ENCODE peak calls at places on chromosomes 4 and X, in ten cellular contexts. One of them, this sample, is unnamed.

GRCh38 chr4:7808752-7809151 is 130.9 kb downstream of the AFAP1 start:
- DNase-seq in HFF-Myc: no peak
- DNase-seq in endodermal cell: no peak
- DNase-seq in activated CD4-positive, alpha-beta T cell treated with anti-CD3 and anti-CD28 coated beads, Interleukin-2, amount 10 ng/mL, durations not matched to agents 7 days and 5 days: no peak
- DNase-seq in GM04503: no peak
- DNase-seq in T follicular helper cell: no peak
- DNase-seq in DMS79 treated with DMSO at 0.1 percent for 48 hours: no peak
- DNase-seq in activated effector memory CD4-positive, alpha-beta T cell treated with Interleukin-2 at 50 U/mL for 16 hours: no peak
- DNase-seq in activated naive CD4-positive, alpha-beta T cell treated with Interleukin-2 at 50 U/mL for 16 hours: no peak
- DNase-seq in bronchial epithelial cell: peak
- DNase-seq in this sample: no peak

GRCh38 chr4:140116442-140117104 is 37.4 kb downstream of the MAML3 start:
- DNase-seq in HFF-Myc: peak
- DNase-seq in endodermal cell: no peak
- DNase-seq in activated CD4-positive, alpha-beta T cell treated with anti-CD3 and anti-CD28 coated beads, Interleukin-2, amount 10 ng/mL, durations not matched to agents 7 days and 5 days: peak
- DNase-seq in GM04503: no peak
- DNase-seq in T follicular helper cell: no peak
- DNase-seq in DMS79 treated with DMSO at 0.1 percent for 48 hours: no peak
- DNase-seq in activated effector memory CD4-positive, alpha-beta T cell treated with Interleukin-2 at 50 U/mL for 16 hours: no peak
- DNase-seq in activated naive CD4-positive, alpha-beta T cell treated with Interleukin-2 at 50 U/mL for 16 hours: no peak
- DNase-seq in bronchial epithelial cell: peak
- DNase-seq in this sample: no peak

GRCh38 chr4:94660614-94661013 is 97.1 kb upstream of the BMPR1B start:
- DNase-seq in HFF-Myc: no peak
- DNase-seq in endodermal cell: no peak
- DNase-seq in activated CD4-positive, alpha-beta T cell treated with anti-CD3 and anti-CD28 coated beads, Interleukin-2, amount 10 ng/mL, durations not matched to agents 7 days and 5 days: no peak
- DNase-seq in GM04503: no peak
- DNase-seq in T follicular helper cell: no peak
- DNase-seq in DMS79 treated with DMSO at 0.1 percent for 48 hours: no peak
- DNase-seq in activated effector memory CD4-positive, alpha-beta T cell treated with Interleukin-2 at 50 U/mL for 16 hours: no peak
- DNase-seq in activated naive CD4-positive, alpha-beta T cell treated with Interleukin-2 at 50 U/mL for 16 hours: no peak
- DNase-seq in bronchial epithelial cell: no peak
- DNase-seq in this sample: no peak

GRCh38 chr4:161564230-161564834 is 599.5 kb downstream of the FSTL5 start:
- DNase-seq in HFF-Myc: no peak
- DNase-seq in endodermal cell: no peak
- DNase-seq in activated CD4-positive, alpha-beta T cell treated with anti-CD3 and anti-CD28 coated beads, Interleukin-2, amount 10 ng/mL, durations not matched to agents 7 days and 5 days: no peak
- DNase-seq in GM04503: no peak
- DNase-seq in T follicular helper cell: no peak
- DNase-seq in DMS79 treated with DMSO at 0.1 percent for 48 hours: no peak
- DNase-seq in activated effector memory CD4-positive, alpha-beta T cell treated with Interleukin-2 at 50 U/mL for 16 hours: no peak
- DNase-seq in activated naive CD4-positive, alpha-beta T cell treated with Interleukin-2 at 50 U/mL for 16 hours: no peak
- DNase-seq in bronchial epithelial cell: peak
- DNase-seq in this sample: no peak

GRCh38 chr4:147345662-147346061 is 135.2 kb upstream of the EDNRA start:
- DNase-seq in HFF-Myc: no peak
- DNase-seq in endodermal cell: no peak
- DNase-seq in activated CD4-positive, alpha-beta T cell treated with anti-CD3 and anti-CD28 coated beads, Interleukin-2, amount 10 ng/mL, durations not matched to agents 7 days and 5 days: no peak
- DNase-seq in GM04503: no peak
- DNase-seq in T follicular helper cell: no peak
- DNase-seq in DMS79 treated with DMSO at 0.1 percent for 48 hours: no peak
- DNase-seq in activated effector memory CD4-positive, alpha-beta T cell treated with Interleukin-2 at 50 U/mL for 16 hours: no peak
- DNase-seq in activated naive CD4-positive, alpha-beta T cell treated with Interleukin-2 at 50 U/mL for 16 hours: no peak
- DNase-seq in bronchial epithelial cell: peak
- DNase-seq in this sample: no peak

GRCh38 chr4:4308800-4309441 is 18.9 kb downstream of the ZBTB49 start:
- DNase-seq in HFF-Myc: no peak
- DNase-seq in endodermal cell: peak
- DNase-seq in activated CD4-positive, alpha-beta T cell treated with anti-CD3 and anti-CD28 coated beads, Interleukin-2, amount 10 ng/mL, durations not matched to agents 7 days and 5 days: no peak
- DNase-seq in GM04503: peak
- DNase-seq in T follicular helper cell: no peak
- DNase-seq in DMS79 treated with DMSO at 0.1 percent for 48 hours: no peak
- DNase-seq in activated effector memory CD4-positive, alpha-beta T cell treated with Interleukin-2 at 50 U/mL for 16 hours: no peak
- DNase-seq in activated naive CD4-positive, alpha-beta T cell treated with Interleukin-2 at 50 U/mL for 16 hours: no peak
- DNase-seq in bronchial epithelial cell: peak
- DNase-seq in this sample: no peak

GRCh38 chr4:87108142-87108546 is 112.3 kb downstream of the KLHL8 start:
- DNase-seq in HFF-Myc: peak
- DNase-seq in endodermal cell: no peak
- DNase-seq in activated CD4-positive, alpha-beta T cell treated with anti-CD3 and anti-CD28 coated beads, Interleukin-2, amount 10 ng/mL, durations not matched to agents 7 days and 5 days: no peak
- DNase-seq in GM04503: peak
- DNase-seq in T follicular helper cell: no peak
- DNase-seq in DMS79 treated with DMSO at 0.1 percent for 48 hours: no peak
- DNase-seq in activated effector memory CD4-positive, alpha-beta T cell treated with Interleukin-2 at 50 U/mL for 16 hours: no peak
- DNase-seq in activated naive CD4-positive, alpha-beta T cell treated with Interleukin-2 at 50 U/mL for 16 hours: peak
- DNase-seq in bronchial epithelial cell: peak
- DNase-seq in this sample: no peak

GRCh38 chr4:102616661-102617060 is 115.5 kb downstream of the NFKB1 start:
- DNase-seq in HFF-Myc: no peak
- DNase-seq in endodermal cell: no peak
- DNase-seq in activated CD4-positive, alpha-beta T cell treated with anti-CD3 and anti-CD28 coated beads, Interleukin-2, amount 10 ng/mL, durations not matched to agents 7 days and 5 days: peak
- DNase-seq in GM04503: no peak
- DNase-seq in T follicular helper cell: no peak
- DNase-seq in DMS79 treated with DMSO at 0.1 percent for 48 hours: no peak
- DNase-seq in activated effector memory CD4-positive, alpha-beta T cell treated with Interleukin-2 at 50 U/mL for 16 hours: no peak
- DNase-seq in activated naive CD4-positive, alpha-beta T cell treated with Interleukin-2 at 50 U/mL for 16 hours: no peak
- DNase-seq in bronchial epithelial cell: no peak
- DNase-seq in this sample: no peak

GRCh38 chr4:127586922-127587571 is 45.7 kb upstream of the INTU start:
- DNase-seq in HFF-Myc: peak
- DNase-seq in endodermal cell: peak
- DNase-seq in activated CD4-positive, alpha-beta T cell treated with anti-CD3 and anti-CD28 coated beads, Interleukin-2, amount 10 ng/mL, durations not matched to agents 7 days and 5 days: peak
- DNase-seq in GM04503: no peak
- DNase-seq in T follicular helper cell: no peak
- DNase-seq in DMS79 treated with DMSO at 0.1 percent for 48 hours: no peak
- DNase-seq in activated effector memory CD4-positive, alpha-beta T cell treated with Interleukin-2 at 50 U/mL for 16 hours: no peak
- DNase-seq in activated naive CD4-positive, alpha-beta T cell treated with Interleukin-2 at 50 U/mL for 16 hours: no peak
- DNase-seq in bronchial epithelial cell: peak
- DNase-seq in this sample: no peak

GRCh38 chrX:34874763-34875162 is 67.8 kb upstream of the FAM47B start:
- DNase-seq in HFF-Myc: no peak
- DNase-seq in endodermal cell: no peak
- DNase-seq in activated CD4-positive, alpha-beta T cell treated with anti-CD3 and anti-CD28 coated beads, Interleukin-2, amount 10 ng/mL, durations not matched to agents 7 days and 5 days: no peak
- DNase-seq in GM04503: no peak
- DNase-seq in T follicular helper cell: no peak
- DNase-seq in DMS79 treated with DMSO at 0.1 percent for 48 hours: no peak
- DNase-seq in activated effector memory CD4-positive, alpha-beta T cell treated with Interleukin-2 at 50 U/mL for 16 hours: no peak
- DNase-seq in activated naive CD4-positive, alpha-beta T cell treated with Interleukin-2 at 50 U/mL for 16 hours: no peak
- DNase-seq in bronchial epithelial cell: no peak
- DNase-seq in this sample: no peak

GRCh38 chr4:78753091-78753490 is 23.1 kb upstream of the BMP2K start:
- DNase-seq in HFF-Myc: no peak
- DNase-seq in endodermal cell: no peak
- DNase-seq in activated CD4-positive, alpha-beta T cell treated with anti-CD3 and anti-CD28 coated beads, Interleukin-2, amount 10 ng/mL, durations not matched to agents 7 days and 5 days: no peak
- DNase-seq in GM04503: no peak
- DNase-seq in T follicular helper cell: no peak
- DNase-seq in DMS79 treated with DMSO at 0.1 percent for 48 hours: no peak
- DNase-seq in activated effector memory CD4-positive, alpha-beta T cell treated with Interleukin-2 at 50 U/mL for 16 hours: no peak
- DNase-seq in activated naive CD4-positive, alpha-beta T cell treated with Interleukin-2 at 50 U/mL for 16 hours: no peak
- DNase-seq in bronchial epithelial cell: no peak
- DNase-seq in this sample: no peak

GRCh38 chrX:108468486-108468885 is 28.8 kb downstream of the COL4A5 start:
- DNase-seq in HFF-Myc: no peak
- DNase-seq in endodermal cell: no peak
- DNase-seq in activated CD4-positive, alpha-beta T cell treated with anti-CD3 and anti-CD28 coated beads, Interleukin-2, amount 10 ng/mL, durations not matched to agents 7 days and 5 days: no peak
- DNase-seq in GM04503: no peak
- DNase-seq in T follicular helper cell: no peak
- DNase-seq in DMS79 treated with DMSO at 0.1 percent for 48 hours: no peak
- DNase-seq in activated effector memory CD4-positive, alpha-beta T cell treated with Interleukin-2 at 50 U/mL for 16 hours: no peak
- DNase-seq in activated naive CD4-positive, alpha-beta T cell treated with Interleukin-2 at 50 U/mL for 16 hours: no peak
- DNase-seq in bronchial epithelial cell: no peak
- DNase-seq in this sample: peak

GRCh38 chrX:85517994-85518718 is 138.7 kb upstream of the POF1B start:
- DNase-seq in HFF-Myc: no peak
- DNase-seq in endodermal cell: no peak
- DNase-seq in activated CD4-positive, alpha-beta T cell treated with anti-CD3 and anti-CD28 coated beads, Interleukin-2, amount 10 ng/mL, durations not matched to agents 7 days and 5 days: no peak
- DNase-seq in GM04503: no peak
- DNase-seq in T follicular helper cell: no peak
- DNase-seq in DMS79 treated with DMSO at 0.1 percent for 48 hours: no peak
- DNase-seq in activated effector memory CD4-positive, alpha-beta T cell treated with Interleukin-2 at 50 U/mL for 16 hours: no peak
- DNase-seq in activated naive CD4-positive, alpha-beta T cell treated with Interleukin-2 at 50 U/mL for 16 hours: no peak
- DNase-seq in bronchial epithelial cell: no peak
- DNase-seq in this sample: no peak

GRCh38 chr4:27887646-27888045 is 1027.0 kb downstream of the STIM2 start:
- DNase-seq in HFF-Myc: no peak
- DNase-seq in endodermal cell: no peak
- DNase-seq in activated CD4-positive, alpha-beta T cell treated with anti-CD3 and anti-CD28 coated beads, Interleukin-2, amount 10 ng/mL, durations not matched to agents 7 days and 5 days: no peak
- DNase-seq in GM04503: no peak
- DNase-seq in T follicular helper cell: no peak
- DNase-seq in DMS79 treated with DMSO at 0.1 percent for 48 hours: no peak
- DNase-seq in activated effector memory CD4-positive, alpha-beta T cell treated with Interleukin-2 at 50 U/mL for 16 hours: no peak
- DNase-seq in activated naive CD4-positive, alpha-beta T cell treated with Interleukin-2 at 50 U/mL for 16 hours: no peak
- DNase-seq in bronchial epithelial cell: no peak
- DNase-seq in this sample: no peak

GRCh38 chr4:182434720-182435119 is 191.5 kb downstream of the TENM3 start:
- DNase-seq in HFF-Myc: no peak
- DNase-seq in endodermal cell: no peak
- DNase-seq in activated CD4-positive, alpha-beta T cell treated with anti-CD3 and anti-CD28 coated beads, Interleukin-2, amount 10 ng/mL, durations not matched to agents 7 days and 5 days: no peak
- DNase-seq in GM04503: no peak
- DNase-seq in T follicular helper cell: no peak
- DNase-seq in DMS79 treated with DMSO at 0.1 percent for 48 hours: no peak
- DNase-seq in activated effector memory CD4-positive, alpha-beta T cell treated with Interleukin-2 at 50 U/mL for 16 hours: no peak
- DNase-seq in activated naive CD4-positive, alpha-beta T cell treated with Interleukin-2 at 50 U/mL for 16 hours: no peak
- DNase-seq in bronchial epithelial cell: no peak
- DNase-seq in this sample: no peak

This sample was measured in foreskin melanocyte.